ENCODE peak calls at places on chromosomes 5 and 9, in six cellular contexts. G, W, K, P, E and U are unnamed samples.
A peak's percentile ranks its signal among the peaks of the same experiment; 100 is the strongest.

GRCh38 chr9:131905144-131905543 is 165.3 kb upstream of the RAPGEF1 start:
- DNase-seq in G (no peak), W (no peak), K (no peak), P (no peak), E (no peak), U (no peak)

GRCh38 chr5:45454114-45454513 is 242.1 kb downstream of the HCN1 start:
- DNase-seq in G (peak; percentile 2), W (peak; percentile 86), K (peak; percentile 61), P (no peak), E (no peak), U (no peak)

GRCh38 chr9:92206490-92206889 is 87.0 kb downstream of the IARS1 start:
- DNase-seq in G (no peak), W (no peak), K (peak; percentile 4), P (no peak), E (no peak), U (no peak)

GRCh38 chr5:23507278-23507685 is at the start of gene PRDM9:
- DNase-seq in G (no peak), W (peak; percentile 99), K (peak; percentile 98), P (no peak), E (no peak), U (no peak)

GRCh38 chr5:171667341-171668096 is 118.1 kb upstream of the SMIM23 start:
- DNase-seq in G (peak; percentile 57), W (no peak), K (no peak), P (no peak), E (no peak), U (peak; percentile 70)

GRCh38 chr5:59158165-59158564 is 575.3 kb downstream of the RAB3C start:
- DNase-seq in G (no peak), W (no peak), K (no peak), P (no peak), E (no peak), U (no peak)

GRCh38 chr9:35923927-35924763 is 14.9 kb downstream of the SPAAR start:
- DNase-seq in G (no peak), W (no peak), K (peak; percentile 95), P (peak; percentile 80), E (no peak), U (peak; percentile 76)

GRCh38 chr5:10246761-10247160 is 2.9 kb downstream of the ATPSCKMT start:
- DNase-seq in G (no peak), W (no peak), K (no peak), P (no peak), E (no peak), U (no peak)

GRCh38 chr5:81046041-81046440 is 85.9 kb downstream of the RASGRF2 start:
- DNase-seq in G (no peak), W (no peak), K (no peak), P (no peak), E (no peak), U (no peak)

GRCh38 chr5:176726746-176727527 is 79.7 kb downstream of the TSPAN17 start:
- DNase-seq in G (no peak), W (no peak), K (no peak), P (no peak), E (no peak), U (no peak)

GRCh38 chr5:57911466-57911865 is 428.9 kb upstream of the ACTBL2 start:
- DNase-seq in G (no peak), W (no peak), K (no peak), P (no peak), E (no peak), U (no peak)

GRCh38 chr5:171961117-171961516 is 45.3 kb downstream of the FBXW11 start:
- DNase-seq in G (no peak), W (no peak), K (no peak), P (no peak), E (peak; percentile 74), U (no peak)

GRCh38 chr5:178765753-178766300 is 35.4 kb upstream of the ZNF354A start:
- DNase-seq in G (no peak), W (no peak), K (no peak), P (no peak), E (no peak), U (no peak)

GRCh38 chr9:89686134-89686533 is 81.3 kb downstream of the GADD45G start:
- DNase-seq in G (no peak), W (peak; percentile 74), K (no peak), P (no peak), E (no peak), U (no peak)

GRCh38 chr5:36790847-36791246 is 85.7 kb upstream of the NIPBL start:
- DNase-seq in G (no peak), W (no peak), K (no peak), P (no peak), E (no peak), U (no peak)

GRCh38 chr9:134871941-134872340 is 8.7 kb upstream of the FCN2 start:
- DNase-seq in G (no peak), W (no peak), K (no peak), P (no peak), E (no peak), U (peak; percentile 61)

GRCh38 chr9:87896891-87897290 is 14.2 kb downstream of the SPATA31E1 start:
- DNase-seq in G (no peak), W (no peak), K (no peak), P (no peak), E (no peak), U (no peak)

GRCh38 chr5:111345731-111346130 is 121.5 kb downstream of the CAMK4 start:
- DNase-seq in G (no peak), W (no peak), K (no peak), P (no peak), E (no peak), U (no peak)

GRCh38 chr5:159442210-159442850 is 112.0 kb upstream of the IL12B start:
- DNase-seq in G (no peak), W (peak; percentile 15), K (no peak), P (no peak), E (no peak), U (no peak)

GRCh38 chr5:33824516-33825195 is 67.1 kb downstream of the ADAMTS12 start:
- DNase-seq in G (no peak), W (no peak), K (no peak), P (peak; percentile 82), E (peak; percentile 43), U (peak; percentile 75)

GRCh38 chr9:130234340-130235260 is 31.0 kb upstream of the HMCN2 start:
- DNase-seq in G (no peak), W (no peak), K (peak; percentile 6), P (no peak), E (no peak), U (no peak)

GRCh38 chr5:961002-961710 is 47.4 kb upstream of the NKD2 start:
- DNase-seq in G (no peak), W (no peak), K (no peak), P (no peak), E (no peak), U (no peak)

GRCh38 chr5:16693879-16694278 is 77.1 kb upstream of the RETREG1 start:
- DNase-seq in G (no peak), W (no peak), K (no peak), P (no peak), E (no peak), U (no peak)

GRCh38 chr5:127210082-127210481 is 80.5 kb upstream of the MEGF10 start:
- DNase-seq in G (no peak), W (peak; percentile 17), K (no peak), P (no peak), E (no peak), U (no peak)